ENCODE peak calls at places on chromosomes 6 and 20, in four cellular contexts. G is WERI-Rb-1; T is CD4-positive, alpha-beta memory T cell; Y is sigmoid colon. E is an unnamed sample.

GRCh38 chr6:71419954-71420692 is 131.5 kb downstream of the OGFRL1 start:
- DNase-seq in T (no peak), Y (peak), G (peak), E (no peak)

GRCh38 chr6:52994031-52994788 is 874 bp downstream of the GSTA4 start:
- DNase-seq in T (peak), G (no peak), Y (peak), E (no peak)

GRCh38 chr6:137676888-137677287 is 182.7 kb upstream of the OLIG3 start:
- DNase-seq in T (peak), G (no peak), Y (no peak), E (no peak)

GRCh38 chr20:46592580-46593362 is 42.3 kb upstream of the OCSTAMP start:
- DNase-seq in T (no peak), Y (no peak), G (peak), E (no peak)

GRCh38 chr6:129047834-129048233 is 164.9 kb downstream of the LAMA2 start:
- DNase-seq in Y (no peak), G (no peak), T (no peak), E (no peak)

GRCh38 chr20:32495949-32496348 is 89.2 kb downstream of the NOL4L start:
- DNase-seq in Y (peak), T (no peak), G (no peak), E (no peak)

GRCh38 chr6:16252696-16253299 is 14.4 kb downstream of the GMPR start:
- DNase-seq in Y (no peak), T (no peak), G (no peak), E (no peak)

GRCh38 chr6:149950423-149950822 is 8.6 kb downstream of the ULBP2 start:
- DNase-seq in G (no peak), T (no peak), Y (no peak), E (no peak)

GRCh38 chr6:56959094-56959493 is 4.2 kb downstream of the BEND6 start:
- DNase-seq in T (no peak), Y (no peak), G (no peak), E (no peak)

GRCh38 chr6:139129284-139129683 is 5.6 kb upstream of the HECA start:
- DNase-seq in T (no peak), Y (no peak), G (no peak), E (no peak)

GRCh38 chr6:111486921-111487320 is 3.9 kb upstream of the REV3L start:
- DNase-seq in G (no peak), Y (no peak), T (peak), E (peak)

GRCh38 chr6:143901885-143902708 is 37.8 kb downstream of the ZC2HC1B start:
- DNase-seq in Y (peak), G (no peak), T (no peak), E (peak)

GRCh38 chr20:20780127-20780822 is 67.8 kb upstream of the RALGAPA2 start:
- DNase-seq in T (no peak), G (no peak), Y (peak), E (no peak)

GRCh38 chr6:35165630-35166071 is 24.5 kb upstream of the TCP11 start:
- DNase-seq in T (no peak), Y (no peak), G (no peak), E (no peak)

GRCh38 chr6:84263557-84263956 is 36.1 kb upstream of the CEP162 start:
- DNase-seq in G (no peak), T (no peak), Y (no peak), E (no peak)

GRCh38 chr6:147103641-147104040 is 100.6 kb upstream of the STXBP5 start:
- DNase-seq in Y (no peak), G (no peak), T (no peak), E (no peak)

GRCh38 chr6:104702126-104702841 is 157.4 kb downstream of the HACE1 start:
- DNase-seq in Y (no peak), T (no peak), G (no peak), E (no peak)

GRCh38 chr6:15244605-15245360 is 1.1 kb upstream of the JARID2 start:
- DNase-seq in Y (peak), T (peak), G (peak), E (no peak)

GRCh38 chr6:82959385-82959941 is 106.2 kb downstream of the UBE3D start:
- DNase-seq in Y (no peak), G (no peak), T (no peak), E (no peak)

GRCh38 chr6:69867075-69867911 is 937 bp downstream of the COL19A1 start:
- DNase-seq in T (peak), G (peak), Y (peak), E (peak)

GRCh38 chr6:73382462-73383113 is 12.0 kb upstream of the DDX43 start:
- DNase-seq in G (no peak), Y (no peak), T (no peak), E (no peak)

GRCh38 chr6:38915205-38915925 is 133.2 kb upstream of the GLP1R start:
- DNase-seq in Y (no peak), G (no peak), T (no peak), E (no peak)

GRCh38 chr6:43976706-43977403 is 150.4 kb downstream of the MRPL14 start:
- DNase-seq in Y (no peak), G (no peak), T (no peak), E (no peak)

GRCh38 chr20:37333848-37334318 is 12.1 kb upstream of the SRC start:
- DNase-seq in G (no peak), Y (no peak), T (no peak), E (no peak)

GRCh38 chr6:31836676-31837611 is 9.4 kb downstream of the HSPA1B start:
- DNase-seq in Y (no peak), G (no peak), T (peak), E (peak)

GRCh38 chr20:326645-327031 is 1.3 kb downstream of the SOX12 start:
- DNase-seq in T (peak), Y (peak), G (peak), E (no peak)

GRCh38 chr6:6694825-6695710 is 106.5 kb downstream of the LY86 start:
- DNase-seq in G (no peak), T (no peak), Y (peak), E (no peak)
- H3K4me3 ChIP-seq in G (no peak), T (no peak), Y (no peak), E (no peak)

DNA sequence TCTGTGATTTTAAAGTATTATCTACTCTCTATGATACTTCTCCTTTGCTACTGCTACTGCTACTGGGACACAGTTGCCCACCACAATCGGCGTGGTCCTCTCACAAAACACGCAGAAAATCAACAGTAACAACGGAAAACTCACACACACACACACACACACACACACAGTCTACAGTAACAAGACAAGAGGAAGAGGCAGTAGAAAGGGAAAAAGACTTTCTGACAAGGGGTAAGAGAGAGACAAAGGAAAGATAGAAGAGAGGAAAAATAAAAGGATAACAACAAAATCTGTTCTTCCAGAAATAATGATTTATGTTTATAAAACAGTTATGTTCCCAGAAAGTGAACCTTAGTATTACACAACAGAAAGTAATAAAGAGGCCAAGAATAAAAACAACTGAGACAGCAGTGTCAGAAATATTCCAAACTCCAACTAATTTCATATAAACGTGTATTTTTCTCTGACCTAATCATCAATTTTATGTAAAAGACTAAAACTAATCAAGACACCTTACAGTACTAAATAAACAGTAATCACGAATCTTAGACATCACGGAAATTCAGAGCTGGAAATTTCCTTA is 2.9 kb downstream of the RANBP9 start:
- DNase-seq in T (no peak), G (no peak), Y (no peak), E (no peak)
- H3K4me3 ChIP-seq in T (peak), G (peak), Y (peak), E (peak)

GRCh38 chr6:97497713-97498331 is 214.8 kb upstream of the MMS22L start:
- DNase-seq in G (peak), Y (no peak), T (peak), E (peak)

DNA sequence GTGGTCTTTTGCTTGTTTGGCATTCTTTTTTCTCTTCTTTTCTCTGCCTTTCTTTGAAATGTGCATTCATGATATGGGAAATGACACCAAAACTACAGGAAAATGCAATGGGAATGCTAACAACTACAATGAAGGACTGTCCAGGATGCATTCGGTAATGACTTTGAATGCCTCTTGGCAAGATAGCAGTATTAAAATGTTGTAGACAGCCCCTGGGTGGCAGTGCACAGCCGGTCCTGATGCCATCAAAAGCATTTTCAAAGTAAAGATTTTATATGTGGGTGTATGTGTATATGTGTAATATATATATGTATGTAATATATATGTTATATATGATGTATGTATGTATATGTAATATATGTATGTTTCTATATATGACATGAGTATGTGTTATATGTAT is 218.9 kb upstream of the MMS22L start:
- DNase-seq in Y (no peak), T (no peak), G (no peak), E (no peak)
- H3K4me3 ChIP-seq in Y (no peak), T (no peak), G (no peak), E (no peak)

GRCh38 chr20:58816957-58817651 is 33.6 kb downstream of the GNAS-AS1 start:
- DNase-seq in Y (no peak), G (no peak), T (no peak), E (no peak)

GRCh38 chr20:58813369-58813768 is 37.3 kb downstream of the GNAS-AS1 start:
- DNase-seq in T (no peak), G (no peak), Y (no peak), E (no peak)

GRCh38 chr20:58817748-58818147 is 33.0 kb downstream of the GNAS-AS1 start:
- DNase-seq in G (no peak), T (no peak), Y (no peak), E (no peak)

GRCh38 chr20:58816051-58816450 is 34.7 kb downstream of the GNAS-AS1 start:
- DNase-seq in G (no peak), T (no peak), Y (no peak), E (no peak)

DNA sequence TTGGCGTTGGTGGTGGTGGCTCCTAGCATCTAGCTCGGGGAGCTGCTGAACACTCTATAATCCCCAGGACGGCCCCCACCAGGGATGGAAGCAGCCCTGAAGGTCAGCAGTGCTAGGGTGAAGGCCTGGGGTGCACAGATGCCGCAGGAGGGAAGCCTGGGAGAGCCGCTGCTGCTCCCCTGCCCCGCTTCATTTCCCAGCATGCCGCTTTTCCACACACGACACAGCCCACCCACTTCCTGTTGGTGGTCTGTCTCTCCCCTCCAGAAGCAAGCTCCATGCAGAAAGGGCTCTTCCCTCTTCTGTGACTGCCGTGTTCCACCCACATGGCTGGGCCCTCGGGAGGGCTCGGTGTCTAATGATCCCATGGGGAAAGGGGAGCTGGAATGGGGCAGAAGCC is 35.3 kb downstream of the GNAS-AS1 start:
- DNase-seq in G (no peak), Y (no peak), T (no peak), E (no peak)
- H3K4me3 ChIP-seq in G (no peak), Y (no peak), T (no peak), E (no peak)

DNA sequence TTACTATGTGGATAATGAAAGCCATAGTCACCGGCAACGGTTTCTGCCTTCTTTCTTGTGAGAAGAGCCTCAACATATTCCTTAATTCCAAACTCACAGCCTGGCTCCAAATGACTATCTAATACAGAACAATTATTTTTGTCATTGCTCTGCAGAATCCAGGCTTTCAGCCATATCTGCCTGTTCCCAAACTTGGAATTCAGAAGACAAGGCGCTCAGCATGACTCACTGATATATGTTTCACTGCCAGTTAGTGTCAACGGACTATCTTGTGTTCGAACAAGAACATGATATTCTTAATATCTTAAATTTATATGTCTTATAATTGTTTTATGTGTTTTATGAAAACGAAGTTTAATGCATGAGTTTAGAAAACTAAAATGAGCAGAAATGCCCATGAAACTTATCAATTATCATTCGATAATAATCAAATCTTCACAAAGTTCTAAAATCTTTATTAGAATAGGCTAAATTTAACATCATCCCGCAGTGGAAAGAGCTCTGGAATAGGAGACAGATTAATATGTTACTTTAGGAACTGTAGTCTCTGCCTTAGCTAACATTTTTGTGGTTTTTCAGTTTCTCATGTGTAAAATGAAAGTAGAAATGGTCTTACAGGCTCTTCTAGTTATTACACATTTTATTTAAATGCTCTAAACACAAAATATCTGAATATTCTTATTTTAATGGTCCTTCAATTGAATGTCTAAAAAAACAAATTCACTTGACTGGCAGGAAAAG is 669.3 kb upstream of the GJE1 start:
- DNase-seq in T (no peak), Y (no peak), G (no peak), E (no peak)
- H3K4me3 ChIP-seq in T (no peak), Y (no peak), G (no peak), E (no peak)

DNA sequence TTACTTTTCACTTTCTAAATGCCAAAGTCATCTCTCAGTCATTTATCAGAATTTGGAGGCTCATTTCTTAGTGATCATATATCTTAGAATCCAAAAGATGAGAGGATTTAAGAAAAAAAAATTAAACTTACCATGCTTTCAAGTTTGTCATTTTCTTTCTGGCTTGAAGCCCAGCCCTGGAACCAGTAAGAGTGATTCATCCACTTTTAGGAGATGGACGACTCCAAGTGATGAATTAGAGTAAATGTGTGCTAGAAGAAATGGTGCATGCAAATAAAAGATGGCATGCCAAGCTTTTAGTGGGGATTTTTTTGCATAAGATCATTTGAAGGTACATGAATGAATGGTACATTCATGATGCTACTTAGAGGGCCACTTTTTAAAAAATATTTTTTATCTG is 20.1 kb downstream of the PLCB1 start:
- DNase-seq in G (no peak), Y (no peak), T (no peak), E (no peak)
- H3K4me3 ChIP-seq in G (no peak), Y (no peak), T (no peak), E (no peak)

DNA sequence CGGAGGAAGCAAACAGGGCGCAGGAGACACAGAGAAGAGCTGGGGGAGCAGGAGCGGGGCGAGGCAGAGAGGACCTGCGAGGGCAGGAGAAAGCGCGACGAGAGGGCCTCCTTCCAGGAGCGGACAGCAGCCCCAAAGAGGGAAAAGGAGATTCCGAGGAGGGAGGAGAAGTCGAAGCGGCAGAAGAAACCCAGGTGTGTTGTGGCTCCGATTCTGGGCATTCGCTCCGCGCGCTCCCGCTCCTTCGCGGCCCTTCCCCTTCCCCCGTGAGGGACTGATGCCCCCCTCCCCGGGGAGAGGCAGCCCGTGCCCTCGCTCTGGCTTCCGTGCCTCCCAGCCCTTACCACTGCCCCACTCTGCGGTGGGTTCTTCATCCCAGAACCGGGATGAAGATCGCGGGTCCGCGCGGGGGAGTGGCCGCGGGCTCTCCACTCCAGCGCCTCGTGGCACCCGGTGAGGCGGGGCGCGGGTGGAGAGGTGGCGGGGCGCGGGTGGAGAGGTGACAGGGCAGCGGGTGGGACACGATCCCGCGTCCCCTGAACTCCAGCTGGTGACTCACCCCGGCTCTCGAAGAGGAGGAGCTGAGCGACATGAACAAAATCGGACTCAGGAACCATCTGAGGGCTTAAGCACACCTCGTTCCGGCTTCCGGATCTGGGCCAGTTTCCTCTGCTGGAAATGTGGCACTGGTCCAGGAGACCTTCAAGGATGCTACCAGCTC is 22.4 kb downstream of the TMC2 start:
- DNase-seq in T (no peak), Y (no peak), G (no peak), E (no peak)
- H3K4me3 ChIP-seq in T (no peak), Y (peak), G (peak), E (no peak)

GRCh38 chr6:135665935-135666334 is 168.4 kb upstream of the AHI1 start:
- DNase-seq in T (no peak), Y (no peak), G (no peak), E (no peak)

GRCh38 chr6:135673671-135674309 is 176.2 kb upstream of the AHI1 start:
- DNase-seq in Y (no peak), T (no peak), G (no peak), E (no peak)

GRCh38 chr6:135672256-135672655 is 174.7 kb upstream of the AHI1 start:
- DNase-seq in T (no peak), Y (no peak), G (no peak), E (no peak)

GRCh38 chr6:135664527-135664926 is 167.0 kb upstream of the AHI1 start:
- DNase-seq in G (no peak), T (no peak), Y (no peak), E (no peak)

GRCh38 chr6:135667694-135668455 is 170.3 kb upstream of the AHI1 start:
- DNase-seq in Y (no peak), G (no peak), T (no peak), E (no peak)
- H3K4me3 ChIP-seq in Y (no peak), G (no peak), T (no peak), E (no peak)

GRCh38 chr6:27268803-27269202 is 21.3 kb downstream of the PRSS16 start:
- DNase-seq in Y (no peak), G (no peak), T (no peak), E (no peak)
- H3K4me3 ChIP-seq in Y (no peak), G (no peak), T (no peak), E (no peak)